ENCODE peak calls at places on chromosomes 4 and X, in eight cellular contexts. T, C, E, B, F, Z, J and Y are unnamed samples.

GRCh38 chrX:43718081-43718480 is 62.0 kb downstream of the MAOA start:
- DNase-seq in Z (no peak), J (no peak), F (no peak), B (no peak), T (no peak), C (no peak), E (no peak), Y (no peak)

GRCh38 chrX:15749642-15750610 is 11.9 kb downstream of the CA5B start:
- DNase-seq in T (no peak), E (peak), Z (peak), J (no peak), B (no peak), F (no peak), C (peak), Y (no peak)

GRCh38 chr4:173529505-173530325 is at the start of gene HAND2:
- DNase-seq in B (no peak), J (no peak), T (no peak), C (no peak), E (peak), Z (no peak), F (no peak), Y (peak)

GRCh38 chr4:128565565-128566186 is 243.8 kb upstream of the JADE1 start:
- DNase-seq in B (no peak), Z (peak), J (peak), T (no peak), E (peak), F (no peak), C (peak), Y (no peak)

GRCh38 chr4:169723207-169723606 is 34.5 kb downstream of the HPF1 start:
- DNase-seq in C (no peak), E (no peak), B (no peak), F (no peak), J (no peak), T (no peak), Z (peak), Y (no peak)

GRCh38 chr4:85861064-85861767 is 386.3 kb downstream of the ARHGAP24 start:
- DNase-seq in E (no peak), Z (no peak), B (no peak), C (no peak), J (no peak), T (peak), F (no peak), Y (no peak)

GRCh38 chr4:119646347-119647071 is 17.9 kb upstream of the PDE5A start:
- DNase-seq in J (no peak), B (no peak), T (no peak), E (peak), Z (no peak), C (no peak), F (no peak), Y (no peak)

GRCh38 chr4:145481164-145481941 is at the start of gene SMAD1:
- DNase-seq in C (peak), E (peak), F (peak), J (peak), Z (peak), T (peak), B (no peak), Y (peak)

GRCh38 chrX:153777261-153778090 is 3.4 kb upstream of the SRPK3 start:
- DNase-seq in T (no peak), B (no peak), C (no peak), E (no peak), J (no peak), Z (no peak), F (no peak), Y (no peak)

GRCh38 chrX:124736553-124737240 is 390.3 kb downstream of the SH2D1A start:
- DNase-seq in E (no peak), C (no peak), B (peak), F (no peak), J (peak), T (no peak), Z (no peak), Y (no peak)

GRCh38 chr4:76108467-76109181 is 34.1 kb downstream of the ART3 start:
- DNase-seq in T (no peak), E (no peak), B (no peak), Z (no peak), C (no peak), J (no peak), F (no peak), Y (no peak)

GRCh38 chr4:171846232-171846631 is 33.0 kb downstream of the GALNTL6 start:
- DNase-seq in F (no peak), E (peak), Z (peak), C (no peak), T (peak), J (peak), B (no peak), Y (no peak)

GRCh38 chr4:24884925-24885324 is 27.9 kb downstream of the CCDC149 start:
- DNase-seq in T (no peak), C (no peak), Z (no peak), B (no peak), E (no peak), F (no peak), J (no peak), Y (no peak)

GRCh38 chr4:53100801-53101581 is 238.9 kb downstream of the RASL11B start:
- DNase-seq in J (no peak), F (no peak), B (no peak), E (peak), C (no peak), Z (no peak), T (no peak), Y (no peak)

GRCh38 chr4:6527683-6528595 is 47.0 kb upstream of the MAN2B2 start:
- DNase-seq in B (no peak), E (no peak), T (no peak), C (no peak), F (no peak), Z (no peak), J (no peak), Y (no peak)

GRCh38 chr4:14130551-14130950 is 503.0 kb upstream of the BOD1L1 start:
- DNase-seq in J (no peak), C (no peak), Z (no peak), T (no peak), F (no peak), E (peak), B (no peak), Y (no peak)

GRCh38 chrX:154460326-154460725 is 2.2 kb downstream of the PLXNA3 start:
- DNase-seq in E (peak), C (no peak), Z (no peak), T (no peak), B (no peak), J (no peak), F (no peak), Y (no peak)

GRCh38 chrX:153662266-153662665 is 11.3 kb downstream of the PNCK start:
- DNase-seq in C (peak), J (peak), F (peak), Z (no peak), T (no peak), B (peak), E (no peak), Y (peak)

GRCh38 chr4:98583265-98583664 is 75.1 kb downstream of the TSPAN5 start:
- DNase-seq in J (no peak), B (no peak), T (no peak), E (no peak), C (no peak), F (no peak), Z (no peak), Y (no peak)

GRCh38 chrX:118724775-118725174 is 2.6 kb upstream of the IL13RA1 start:
- DNase-seq in E (no peak), B (no peak), Z (no peak), T (no peak), J (no peak), F (no peak), C (no peak), Y (no peak)

GRCh38 chr4:54971474-54971950 is 153.9 kb downstream of the KDR start:
- DNase-seq in F (no peak), C (no peak), T (peak), B (no peak), Z (peak), E (peak), J (no peak), Y (no peak)

GRCh38 chr4:38930199-38930598 is 62.6 kb downstream of the FAM114A1 start:
- DNase-seq in T (no peak), E (no peak), Z (no peak), B (no peak), F (no peak), J (no peak), C (no peak), Y (no peak)

GRCh38 chr4:73620115-73620792 is at the start of gene RASSF6:
- DNase-seq in J (peak), F (no peak), E (no peak), Z (no peak), T (peak), C (no peak), B (no peak), Y (no peak)

GRCh38 chrX:38336538-38337240 is 9.4 kb upstream of the RPGR start:
- DNase-seq in C (no peak), T (no peak), B (no peak), F (no peak), Z (no peak), E (no peak), J (no peak), Y (no peak)

GRCh38 chr4:4606321-4606720 is 64.5 kb upstream of the STX18 start:
- DNase-seq in B (no peak), F (no peak), Z (no peak), J (no peak), T (no peak), C (no peak), E (peak), Y (no peak)

GRCh38 chr4:47668810-47669408 is 169.0 kb downstream of the CORIN start:
- DNase-seq in E (peak), J (no peak), Z (peak), C (peak), F (no peak), T (peak), B (no peak), Y (no peak)

GRCh38 chr4:174910271-174910670 is 7.9 kb upstream of the ADAM29 start:
- DNase-seq in J (no peak), E (no peak), F (no peak), T (no peak), Z (no peak), B (no peak), C (no peak), Y (no peak)

GRCh38 chr4:7244766-7245320 is 52.5 kb downstream of the SORCS2 start:
- DNase-seq in F (no peak), C (no peak), Z (no peak), B (no peak), E (no peak), J (no peak), T (no peak), Y (no peak)

GRCh38 chrX:131633285-131633917 is 89.5 kb downstream of the OR13H1 start:
- DNase-seq in F (peak), T (peak), B (peak), C (peak), E (peak), Z (peak), J (peak), Y (peak)

GRCh38 chr4:177041356-177041755 is 248.6 kb upstream of the VEGFC start:
- DNase-seq in T (no peak), E (peak), Z (no peak), B (no peak), F (no peak), J (no peak), C (no peak), Y (no peak)

GRCh38 chr4:153418581-153418980 is 47.6 kb upstream of the TMEM131L start:
- DNase-seq in Z (no peak), J (no peak), C (no peak), T (no peak), E (no peak), B (no peak), F (no peak), Y (no peak)